ENCODE peak calls at places on chromosomes 11 and 22, in five cellular contexts. I, A, C, B and J are unnamed samples.
A peak's percentile ranks its signal among the peaks of the same experiment; 100 is the strongest.

GRCh38 chr11:72970557-72971118 is 156.4 kb downstream of the ATG16L2 start:
- DNase-seq in C (no peak), I (no peak), B (no peak), A (no peak), J (peak; percentile 8)

GRCh38 chr22:16917144-16918003 is 90.6 kb downstream of the GAB4 start:
- DNase-seq in B (peak; percentile 45), C (peak; percentile 14), A (peak; percentile 32), I (peak; percentile 32), J (peak; percentile 62)

GRCh38 chr22:23884133-23884532 is 10.1 kb upstream of the MIF start:
- DNase-seq in I (no peak), B (no peak), C (no peak), A (no peak), J (no peak)

GRCh38 chr11:121534131-121535093 is 81.6 kb upstream of the SORL1-AS1 start:
- DNase-seq in I (no peak), C (no peak), B (peak; percentile 32), A (no peak), J (no peak)

GRCh38 chr22:30559889-30560288 is 13.3 kb upstream of the SEC14L6 start:
- DNase-seq in C (no peak), B (no peak), A (no peak), I (no peak), J (no peak)

GRCh38 chr22:24091551-24092420 is 80.7 kb downstream of the CABIN1 start:
- DNase-seq in I (peak; percentile 33), C (no peak), B (no peak), A (no peak), J (no peak)

GRCh38 chr22:20203142-20204099 is 52.6 kb upstream of the CCDC188 start:
- DNase-seq in I (peak; percentile 46), A (no peak), B (no peak), C (no peak), J (no peak)

GRCh38 chr11:124869331-124869730 is 4.1 kb downstream of the ROBO3 start:
- DNase-seq in B (no peak), I (no peak), C (no peak), A (no peak), J (no peak)

GRCh38 chr11:45798793-45799441 is 6.0 kb upstream of the SLC35C1 start:
- DNase-seq in C (no peak), B (peak; percentile 44), A (no peak), I (no peak), J (no peak)

GRCh38 chr11:36010010-36010740 is 66.3 kb downstream of the LDLRAD3 start:
- DNase-seq in B (peak; percentile 48), C (no peak), I (no peak), A (no peak), J (no peak)

GRCh38 chr11:6458352-6458751 is 15.4 kb downstream of the TRIM3 start:
- DNase-seq in I (no peak), C (no peak), A (no peak), B (no peak), J (no peak)

GRCh38 chr11:129365816-129366215 is 9.8 kb upstream of the BARX2 start:
- DNase-seq in A (no peak), C (no peak), B (no peak), I (no peak), J (no peak)